ENCODE peak calls at places on chromosome 22, in six cellular contexts. R, Y, F, Z, W and A are unnamed samples.

GRCh38 chr22:33116846-33117547 is 58.8 kb upstream of the SYN3 start:
- DNase-seq in R (no peak), Y (no peak), F (peak; percentile 83), Z (no peak), W (no peak), A (no peak)

GRCh38 chr22:28997342-28997741 is 64.3 kb downstream of the C22orf31 start:
- DNase-seq in R (no peak), Y (no peak), F (no peak), Z (no peak), W (no peak), A (no peak)

GRCh38 chr22:44676441-44677298 is 25.3 kb upstream of the PRR5 start:
- DNase-seq in R (no peak), Y (peak; percentile 61), F (no peak), Z (no peak), W (no peak), A (peak; percentile 18)

GRCh38 chr22:37242395-37242918 is 1.6 kb downstream of the RAC2 start:
- DNase-seq in R (no peak), Y (no peak), F (peak; percentile 67), Z (peak; percentile 76), W (no peak), A (no peak)

GRCh38 chr22:41574847-41575381 is 14.1 kb downstream of the CSDC2 start:
- DNase-seq in R (no peak), Y (no peak), F (no peak), Z (no peak), W (no peak), A (peak; percentile 38)

GRCh38 chr22:46748206-46748947 is 10.3 kb upstream of the CERK start:
- DNase-seq in R (no peak), Y (no peak), F (no peak), Z (no peak), W (no peak), A (no peak)

GRCh38 chr22:23552573-23552972 is 27.5 kb downstream of the IGLL1 start:
- DNase-seq in R (no peak), Y (no peak), F (no peak), Z (no peak), W (no peak), A (no peak)

GRCh38 chr22:35109613-35110012 is 43.7 kb downstream of the ISX start:
- DNase-seq in R (no peak), Y (no peak), F (no peak), Z (no peak), W (no peak), A (no peak)

GRCh38 chr22:24423519-24424000 is 3.8 kb upstream of the ADORA2A start:
- DNase-seq in R (no peak), Y (peak; percentile 21), F (no peak), Z (no peak), W (no peak), A (peak; percentile 74)